ENCODE peak calls at places on chromosomes 5 and 9, in ten cellular contexts. X, S, Q, J, F, K, B, R, U and P are unnamed samples.
A peak's percentile ranks its signal among the peaks of the same experiment; 100 is the strongest.

GRCh38 chr9:99752710-99753109 is 69.0 kb upstream of the NR4A3 start:
- DNase-seq in J (peak; percentile 73), B (no peak), F (peak; percentile 89), X (no peak), S (no peak), K (peak; percentile 69), R (peak; percentile 54), U (no peak), Q (no peak), P (peak; percentile 95)

GRCh38 chr9:33139421-33140228 is 27.5 kb downstream of the B4GALT1 start:
- DNase-seq in S (peak; percentile 84), J (peak; percentile 98), Q (no peak), X (peak; percentile 31), F (no peak), R (peak; percentile 96), K (peak; percentile 79), U (peak; percentile 85), B (peak; percentile 71), P (no peak)

GRCh38 chr9:7103382-7104170 is 345.8 kb downstream of the KDM4C start:
- DNase-seq in R (peak; percentile 8), S (no peak), Q (no peak), B (no peak), J (peak; percentile 14), U (no peak), F (peak; percentile 64), K (peak; percentile 42), X (no peak), P (peak; percentile 74)

GRCh38 chr9:108087781-108088180 is 598.2 kb upstream of the KLF4 start:
- DNase-seq in K (no peak), B (no peak), R (no peak), Q (no peak), F (peak; percentile 30), S (no peak), X (no peak), U (no peak), J (no peak), P (no peak)

GRCh38 chr9:134663084-134663483 is 21.5 kb downstream of the COL5A1 start:
- DNase-seq in J (no peak), R (no peak), K (no peak), U (no peak), Q (no peak), X (no peak), F (no peak), B (no peak), S (no peak), P (no peak)

GRCh38 chr5:61409568-61409967 is 77.5 kb downstream of the ZSWIM6 start:
- DNase-seq in R (peak; percentile 96), F (peak; percentile 88), S (no peak), B (no peak), J (peak; percentile 93), X (no peak), K (peak; percentile 97), Q (no peak), U (no peak), P (peak; percentile 90)

GRCh38 chr9:135373151-135373685 is 106.4 kb upstream of the PPP1R26 start:
- DNase-seq in U (no peak), K (no peak), Q (no peak), J (no peak), S (no peak), B (no peak), R (no peak), F (no peak), X (no peak), P (no peak)

GRCh38 chr5:60387041-60387440 is 312.9 kb downstream of the DEPDC1B start:
- DNase-seq in R (no peak), S (no peak), B (no peak), U (no peak), Q (no peak), F (no peak), X (no peak), J (peak; percentile 13), K (no peak), P (no peak)

GRCh38 chr5:69493235-69493925 is 790 bp downstream of the OCLN start:
- DNase-seq in Q (peak; percentile 52), B (peak; percentile 55), U (peak; percentile 25), F (peak; percentile 65), K (peak; percentile 26), S (no peak), X (peak; percentile 59), J (peak; percentile 28), R (no peak), P (no peak)

GRCh38 chr5:69494481-69494880 is 1.9 kb downstream of the OCLN start:
- DNase-seq in B (no peak), S (no peak), F (no peak), K (no peak), R (no peak), X (no peak), U (no peak), Q (no peak), J (no peak), P (no peak)

GRCh38 chr5:69491027-69491426 is 1.6 kb upstream of the OCLN start:
- DNase-seq in K (no peak), U (no peak), X (no peak), F (no peak), J (no peak), Q (no peak), B (no peak), S (no peak), R (no peak), P (no peak)

GRCh38 chr5:69492391-69493234 is at the start of gene OCLN:
- DNase-seq in J (no peak), X (peak; percentile 89), S (no peak), B (peak; percentile 83), F (peak; percentile 89), K (no peak), Q (peak; percentile 82), U (peak; percentile 22), R (no peak), P (peak; percentile 65)

GRCh38 chr5:69491838-69492390 is 676 bp upstream of the OCLN start:
- DNase-seq in J (no peak), Q (no peak), S (no peak), B (no peak), R (no peak), U (no peak), K (no peak), X (no peak), F (no peak), P (no peak)
- H3K4me3 ChIP-seq in J (peak overlapping the region; percentile 61), Q (peak overlapping the region; percentile 78), S (peak overlapping the region; percentile 53), B (peak overlapping the region; percentile 58), R (peak overlapping the region; percentile 55), U (peak overlapping the region; percentile 69), K (peak overlapping the region; percentile 66), X (peak overlapping the region; percentile 84), F (peak overlapping the region; percentile 92), P (peak overlapping the region; percentile 96)

GRCh38 chr5:159190170-159190569 is 19.2 kb downstream of the RNF145 start:
- DNase-seq in S (no peak), X (no peak), Q (no peak), U (no peak), K (no peak), J (no peak), B (no peak), F (no peak), R (no peak), P (no peak)
- TF ChIP-seq CTCF in S (no peak), X (no peak), Q (no peak), U (no peak), K (no peak), J (no peak), B (no peak), F (no peak), R (no peak), P (no peak)

DNA sequence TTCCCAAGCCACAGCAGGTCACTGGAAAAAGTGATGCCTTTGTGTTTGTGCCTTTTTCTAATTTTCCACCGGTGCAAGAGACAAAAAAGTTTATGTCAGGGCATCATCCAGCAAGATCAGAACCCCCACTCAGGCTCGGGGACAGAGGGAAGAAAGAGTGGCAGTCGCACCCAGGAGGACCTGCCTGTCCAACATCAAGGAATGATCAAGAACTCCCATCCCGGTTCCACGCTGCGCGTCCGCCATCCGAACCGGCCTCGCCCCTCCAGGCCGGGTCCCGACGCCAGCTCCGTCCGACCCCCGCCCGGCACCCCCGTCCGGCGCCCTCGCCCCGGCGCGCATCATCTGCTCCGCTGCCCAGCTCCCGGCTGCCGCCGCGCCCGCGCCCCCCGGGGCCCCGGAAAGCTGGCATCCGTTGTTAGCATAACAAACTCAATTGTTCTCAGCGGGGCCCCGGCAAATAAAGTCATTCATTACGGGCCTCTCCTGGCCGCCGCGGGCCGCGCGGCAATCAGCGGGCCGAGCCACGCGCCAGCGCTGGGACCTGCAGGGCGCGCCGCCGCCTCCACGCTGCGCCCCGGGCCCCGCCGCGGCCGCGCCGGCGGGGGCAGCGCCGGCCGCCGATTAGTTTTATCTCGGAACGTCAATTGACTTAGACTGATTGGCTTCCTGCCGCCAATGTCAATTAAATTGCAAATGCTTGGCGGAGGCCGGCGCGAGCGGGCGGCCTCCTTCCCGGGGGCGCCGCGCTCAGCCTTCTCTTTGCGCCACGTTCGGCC is 48.1 kb downstream of the PAX5 start:
- DNase-seq in B (no peak), Q (no peak), K (no peak), F (no peak), R (no peak), J (no peak), U (no peak), S (no peak), X (no peak), P (no peak)
- H3K27me3 ChIP-seq in B (peaks cover 13% of the 10 kb centered on the region), Q (no peaks in the 10 kb centered on the region), K (peaks cover 88% of the 10 kb centered on the region), F (peaks cover 27% of the 10 kb centered on the region), R (peaks cover 63% of the 10 kb centered on the region), J (peaks cover 47% of the 10 kb centered on the region), U (peaks cover 32% of the 10 kb centered on the region), S (no peaks in the 10 kb centered on the region), X (no peaks in the 10 kb centered on the region), P (peaks cover 50% of the 10 kb centered on the region)

GRCh38 chr9:94938384-94938783 is 211.9 kb downstream of the AOPEP start:
- DNase-seq in S (no peak), X (no peak), R (no peak), U (no peak), Q (no peak), B (no peak), K (no peak), F (no peak), J (no peak), P (no peak)
- H3K4me3 ChIP-seq in S (no peak overlapping the region), X (no peak overlapping the region), R (no peak overlapping the region), U (no peak overlapping the region), Q (no peak overlapping the region), B (no peak overlapping the region), K (no peak overlapping the region), F (no peak overlapping the region), J (no peak overlapping the region), P (no peak overlapping the region)

GRCh38 chr5:124748687-124749594 is 2.5 kb upstream of the ZNF608 start:
- DNase-seq in S (peak; percentile 65), B (peak; percentile 91), Q (peak; percentile 72), R (peak; percentile 91), K (peak; percentile 91), F (peak; percentile 94), X (peak; percentile 80), U (peak; percentile 80), J (peak; percentile 93), P (peak; percentile 94)
- TF ChIP-seq CTCF in S (no peak), B (no peak), Q (no peak), R (no peak), K (no peak), F (peak; percentile 3), X (no peak), U (no peak), J (no peak), P (no peak)

GRCh38 chr5:150190987-150191386 is 1.1 kb downstream of the SLC6A7 start:
- DNase-seq in X (no peak), K (no peak), Q (no peak), B (no peak), F (no peak), R (no peak), S (no peak), J (no peak), U (no peak), P (no peak)
- H3K27me3 ChIP-seq in X (no peaks in the 10 kb centered on the region), K (peaks cover 59% of the 10 kb centered on the region), Q (peaks cover 9% of the 10 kb centered on the region), B (no peaks in the 10 kb centered on the region), F (peaks cover 16% of the 10 kb centered on the region), R (peaks cover 92% of the 10 kb centered on the region), S (no peaks in the 10 kb centered on the region), J (peaks cover 69% of the 10 kb centered on the region), U (peaks cover 16% of the 10 kb centered on the region), P (peaks cover 35% of the 10 kb centered on the region)